ENCODE peak calls at places on chromosomes 2 and 18, in six cellular contexts. One of them, this sample, is unnamed. For H3K4me1, the result is how much of the 10 kb centered on the place peaks cover.

GRCh38 chr2:169291517-169291916 is 70.8 kb downstream of the LRP2 start:
- DNase-seq in heart right ventricle: no peak
- DNase-seq in tibial nerve: no peak
- DNase-seq in right atrium auricular region: no peak
- DNase-seq in left lung: no peak
- DNase-seq in IMR-90: no peak
- DNase-seq in this sample: no peak

GRCh38 chr2:88590998-88591613 is 36.2 kb downstream of the EIF2AK3 start:
- DNase-seq in left lung: no peak
- DNase-seq in heart right ventricle: no peak
- DNase-seq in right atrium auricular region: no peak
- DNase-seq in IMR-90: peak
- DNase-seq in tibial nerve: peak
- DNase-seq in this sample: no peak

GRCh38 chr2:235859651-235860050 is 308.5 kb downstream of the GBX2 start:
- DNase-seq in right atrium auricular region: peak
- DNase-seq in heart right ventricle: no peak
- DNase-seq in tibial nerve: peak
- DNase-seq in IMR-90: no peak
- DNase-seq in left lung: no peak
- DNase-seq in this sample: no peak

GRCh38 chr2:9188823-9189222 is 17.8 kb upstream of the ASAP2 start:
- DNase-seq in right atrium auricular region: no peak
- DNase-seq in left lung: no peak
- DNase-seq in heart right ventricle: no peak
- DNase-seq in IMR-90: no peak
- DNase-seq in tibial nerve: no peak
- DNase-seq in this sample: no peak

GRCh38 chr18:48800877-48801727 is 149.7 kb downstream of the SMAD7 start:
- DNase-seq in right atrium auricular region: peak
- DNase-seq in tibial nerve: no peak
- DNase-seq in heart right ventricle: no peak
- DNase-seq in IMR-90: peak
- DNase-seq in left lung: peak
- DNase-seq in this sample: no peak

GRCh38 chr2:20052229-20052871 is 922 bp upstream of the LAPTM4A start:
- DNase-seq in right atrium auricular region: no peak
- DNase-seq in heart right ventricle: no peak
- DNase-seq in IMR-90: peak
- DNase-seq in tibial nerve: no peak
- DNase-seq in left lung: no peak
- DNase-seq in this sample: no peak

GRCh38 chr2:190947711-190948251 is 66.2 kb downstream of the STAT1 start:
- DNase-seq in right atrium auricular region: no peak
- DNase-seq in tibial nerve: no peak
- DNase-seq in IMR-90: peak
- DNase-seq in left lung: no peak
- DNase-seq in heart right ventricle: no peak
- DNase-seq in this sample: no peak

GRCh38 chr2:160208662-160209229 is 8.7 kb upstream of the ITGB6 start:
- DNase-seq in heart right ventricle: no peak
- DNase-seq in right atrium auricular region: no peak
- DNase-seq in left lung: no peak
- DNase-seq in IMR-90: no peak
- DNase-seq in tibial nerve: no peak
- DNase-seq in this sample: no peak

GRCh38 chr2:10032746-10033105 is 10.6 kb upstream of the KLF11 start:
- DNase-seq in heart right ventricle: no peak
- DNase-seq in tibial nerve: no peak
- DNase-seq in IMR-90: no peak
- DNase-seq in left lung: no peak
- DNase-seq in right atrium auricular region: no peak
- DNase-seq in this sample: no peak

GRCh38 chr2:3169106-3169870 is 208.3 kb downstream of the EIPR1 start:
- DNase-seq in IMR-90: peak
- DNase-seq in left lung: no peak
- DNase-seq in heart right ventricle: no peak
- DNase-seq in right atrium auricular region: no peak
- DNase-seq in tibial nerve: no peak
- DNase-seq in this sample: no peak

GRCh38 chr18:44915213-44915612 is 234.5 kb downstream of the SETBP1 start:
- DNase-seq in IMR-90: no peak
- DNase-seq in right atrium auricular region: no peak
- DNase-seq in left lung: no peak
- DNase-seq in tibial nerve: no peak
- DNase-seq in heart right ventricle: no peak
- DNase-seq in this sample: no peak

GRCh38 chr2:240434728-240435456 is 571 bp upstream of the GPC1 start:
- DNase-seq in IMR-90: peak
- DNase-seq in tibial nerve: peak
- DNase-seq in heart right ventricle: peak
- DNase-seq in right atrium auricular region: peak
- DNase-seq in left lung: peak
- DNase-seq in this sample: peak

GRCh38 chr2:196275646-196276352 is 104.4 kb upstream of the STK17B start:
- DNase-seq in heart right ventricle: no peak
- DNase-seq in left lung: no peak
- DNase-seq in IMR-90: peak
- DNase-seq in right atrium auricular region: no peak
- DNase-seq in tibial nerve: no peak
- DNase-seq in this sample: no peak

GRCh38 chr2:71605173-71605641 is 151.8 kb downstream of the DYSF start:
- DNase-seq in right atrium auricular region: peak
- DNase-seq in IMR-90: no peak
- DNase-seq in tibial nerve: no peak
- DNase-seq in left lung: peak
- DNase-seq in heart right ventricle: no peak
- DNase-seq in this sample: no peak

GRCh38 chr2:167790781-167791450 is 456.5 kb downstream of the STK39 start:
- DNase-seq in left lung: no peak
- DNase-seq in heart right ventricle: no peak
- DNase-seq in tibial nerve: no peak
- DNase-seq in right atrium auricular region: no peak
- DNase-seq in IMR-90: no peak
- DNase-seq in this sample: no peak

GRCh38 chr2:212414699-212415309 is 123.8 kb downstream of the ERBB4 start:
- DNase-seq in tibial nerve: no peak
- DNase-seq in right atrium auricular region: no peak
- DNase-seq in IMR-90: no peak
- DNase-seq in left lung: no peak
- DNase-seq in heart right ventricle: no peak
- DNase-seq in this sample: no peak

GRCh38 chr2:217998926-217999633 is 3.7 kb downstream of the TNS1 start:
- DNase-seq in right atrium auricular region: no peak
- DNase-seq in left lung: no peak
- DNase-seq in tibial nerve: no peak
- DNase-seq in IMR-90: no peak
- DNase-seq in heart right ventricle: no peak
- DNase-seq in this sample: no peak

GRCh38 chr2:230666885-230667712 is 45.5 kb upstream of the CAB39 start:
- DNase-seq in tibial nerve: no peak
- DNase-seq in left lung: peak
- DNase-seq in heart right ventricle: no peak
- DNase-seq in IMR-90: peak
- DNase-seq in right atrium auricular region: no peak
- DNase-seq in this sample: no peak

GRCh38 chr2:180677928-180678327 is 302.5 kb upstream of the UBE2E3 start:
- DNase-seq in heart right ventricle: no peak
- DNase-seq in left lung: no peak
- DNase-seq in IMR-90: no peak
- DNase-seq in right atrium auricular region: no peak
- DNase-seq in tibial nerve: no peak
- DNase-seq in this sample: no peak

GRCh38 chr2:134244587-134244986 is 9.3 kb upstream of the MGAT5 start:
- DNase-seq in left lung: no peak
- DNase-seq in IMR-90: no peak
- DNase-seq in right atrium auricular region: no peak
- DNase-seq in heart right ventricle: no peak
- DNase-seq in tibial nerve: no peak
- DNase-seq in this sample: no peak

GRCh38 chr2:222939208-222939846 is 78.5 kb downstream of the ACSL3 start:
- DNase-seq in right atrium auricular region: no peak
- DNase-seq in heart right ventricle: no peak
- DNase-seq in left lung: no peak
- DNase-seq in IMR-90: peak
- DNase-seq in tibial nerve: peak
- DNase-seq in this sample: no peak

GRCh38 chr2:174964404-174964803 is 40.8 kb downstream of the CHN1 start:
- DNase-seq in IMR-90: no peak
- DNase-seq in left lung: no peak
- DNase-seq in tibial nerve: no peak
- DNase-seq in right atrium auricular region: no peak
- DNase-seq in heart right ventricle: no peak
- DNase-seq in this sample: no peak

GRCh38 chr2:174965992-174966789 is 39.0 kb downstream of the CHN1 start:
- DNase-seq in left lung: no peak
- DNase-seq in tibial nerve: no peak
- DNase-seq in IMR-90: peak
- DNase-seq in heart right ventricle: no peak
- DNase-seq in right atrium auricular region: no peak
- DNase-seq in this sample: no peak

GRCh38 chr2:174963437-174964400 is 41.5 kb downstream of the CHN1 start:
- DNase-seq in tibial nerve: no peak
- DNase-seq in left lung: no peak
- DNase-seq in right atrium auricular region: no peak
- DNase-seq in heart right ventricle: no peak
- DNase-seq in IMR-90: no peak
- DNase-seq in this sample: no peak

GRCh38 chr2:174967086-174967485 is 38.1 kb downstream of the CHN1 start:
- DNase-seq in tibial nerve: no peak
- DNase-seq in left lung: no peak
- DNase-seq in right atrium auricular region: no peak
- DNase-seq in heart right ventricle: no peak
- DNase-seq in IMR-90: no peak
- DNase-seq in this sample: no peak

GRCh38 chr2:174965551-174965950 is 39.6 kb downstream of the CHN1 start:
- DNase-seq in heart right ventricle: no peak
- DNase-seq in right atrium auricular region: no peak
- DNase-seq in left lung: no peak
- DNase-seq in IMR-90: no peak
- DNase-seq in tibial nerve: no peak
- DNase-seq in this sample: no peak
- H3K4me1 ChIP-seq in heart right ventricle: under half
- H3K4me1 ChIP-seq in right atrium auricular region: under half
- H3K4me1 ChIP-seq in left lung: under half
- H3K4me1 ChIP-seq in IMR-90: under half
- H3K4me1 ChIP-seq in tibial nerve: under half
- H3K4me1 ChIP-seq in this sample: under half

DNA sequence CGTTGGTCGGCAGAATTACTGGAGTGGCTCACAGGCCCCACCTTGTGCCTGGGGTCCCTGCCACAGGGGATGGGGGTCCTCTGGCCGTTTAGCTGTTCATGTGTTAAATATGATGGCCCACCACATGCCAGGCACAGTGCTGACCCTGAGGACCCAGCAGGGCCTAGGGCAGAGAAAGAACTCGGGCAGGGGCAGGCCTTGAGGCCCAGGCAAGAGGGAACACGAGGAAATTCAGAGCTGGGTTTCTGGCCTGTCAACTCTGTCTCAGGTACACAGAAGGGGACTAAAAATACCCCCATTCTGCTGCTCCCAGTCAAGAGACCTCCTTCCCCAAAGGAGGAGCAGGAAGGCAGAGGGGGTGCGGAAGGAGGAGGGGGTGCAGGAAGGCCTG is 66.2 kb downstream of the DNMT3A start:
- DNase-seq in tibial nerve: no peak
- DNase-seq in left lung: no peak
- DNase-seq in IMR-90: no peak
- DNase-seq in right atrium auricular region: no peak
- DNase-seq in heart right ventricle: no peak
- DNase-seq in this sample: no peak
- H3K4me1 ChIP-seq in tibial nerve: half or more
- H3K4me1 ChIP-seq in left lung: half or more
- H3K4me1 ChIP-seq in IMR-90: under half
- H3K4me1 ChIP-seq in right atrium auricular region: half or more
- H3K4me1 ChIP-seq in heart right ventricle: half or more
- H3K4me1 ChIP-seq in this sample: under half

GRCh38 chr2:25304339-25304728 is 37.4 kb downstream of the DNMT3A start:
- DNase-seq in tibial nerve: no peak
- DNase-seq in IMR-90: peak
- DNase-seq in right atrium auricular region: no peak
- DNase-seq in left lung: no peak
- DNase-seq in heart right ventricle: no peak
- DNase-seq in this sample: no peak
- H3K4me1 ChIP-seq in tibial nerve: half or more
- H3K4me1 ChIP-seq in IMR-90: under half
- H3K4me1 ChIP-seq in right atrium auricular region: half or more
- H3K4me1 ChIP-seq in left lung: under half
- H3K4me1 ChIP-seq in heart right ventricle: half or more
- H3K4me1 ChIP-seq in this sample: under half

GRCh38 chr2:37587817-37588216 is 83.6 kb downstream of the CDC42EP3 start:
- DNase-seq in IMR-90: no peak
- DNase-seq in left lung: no peak
- DNase-seq in heart right ventricle: no peak
- DNase-seq in tibial nerve: no peak
- DNase-seq in right atrium auricular region: no peak
- DNase-seq in this sample: no peak

GRCh38 chr2:37583867-37584266 is 87.6 kb downstream of the CDC42EP3 start:
- DNase-seq in heart right ventricle: no peak
- DNase-seq in right atrium auricular region: no peak
- DNase-seq in left lung: no peak
- DNase-seq in IMR-90: peak
- DNase-seq in tibial nerve: no peak
- DNase-seq in this sample: no peak

GRCh38 chr2:37586663-37587409 is 84.6 kb downstream of the CDC42EP3 start:
- DNase-seq in heart right ventricle: no peak
- DNase-seq in tibial nerve: no peak
- DNase-seq in right atrium auricular region: no peak
- DNase-seq in IMR-90: no peak
- DNase-seq in left lung: no peak
- DNase-seq in this sample: no peak

GRCh38 chr2:37585295-37585908 is 86.0 kb downstream of the CDC42EP3 start:
- DNase-seq in left lung: peak
- DNase-seq in right atrium auricular region: no peak
- DNase-seq in IMR-90: peak
- DNase-seq in heart right ventricle: no peak
- DNase-seq in tibial nerve: no peak
- DNase-seq in this sample: no peak

DNA sequence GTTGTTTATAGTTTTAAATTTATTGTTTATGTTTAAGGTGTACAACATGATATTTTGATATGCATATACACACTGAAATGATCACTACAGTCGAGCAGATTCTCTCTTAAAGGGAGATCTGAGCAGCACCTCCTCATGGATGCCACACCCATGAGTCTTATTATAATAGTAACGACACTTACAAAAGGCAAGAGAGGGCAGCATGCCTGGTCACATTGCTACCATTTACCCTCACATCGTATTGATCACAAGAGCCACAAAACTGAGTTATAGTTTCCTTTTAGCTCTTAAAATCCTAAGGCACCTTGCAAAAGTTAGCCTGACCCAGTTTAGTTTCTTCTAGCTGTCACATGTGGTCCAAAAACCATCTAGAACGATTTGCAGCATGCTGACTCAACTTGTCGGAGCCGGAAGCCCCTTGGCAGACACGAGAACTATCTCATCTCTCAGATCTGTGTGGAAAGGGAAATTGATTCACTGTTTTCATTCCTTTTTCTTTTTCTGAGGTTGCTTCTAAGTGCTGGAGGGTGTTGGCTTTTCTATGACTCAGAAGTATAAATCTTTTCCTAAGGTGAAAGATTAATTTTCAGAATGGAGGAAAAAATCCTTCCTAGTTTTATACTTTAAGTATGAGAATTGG is 85.3 kb downstream of the CDC42EP3 start:
- DNase-seq in IMR-90: peak
- DNase-seq in heart right ventricle: no peak
- DNase-seq in tibial nerve: peak
- DNase-seq in left lung: peak
- DNase-seq in right atrium auricular region: no peak
- DNase-seq in this sample: peak
- H3K4me1 ChIP-seq in IMR-90: under half
- H3K4me1 ChIP-seq in heart right ventricle: under half
- H3K4me1 ChIP-seq in tibial nerve: half or more
- H3K4me1 ChIP-seq in left lung: half or more
- H3K4me1 ChIP-seq in right atrium auricular region: under half
- H3K4me1 ChIP-seq in this sample: under half